ENCODE peak calls at places on chromosomes 6 and 20, in nine cellular contexts. A is stomach, E is endothelial cell of umbilical vein, J is GM23338, G is breast epithelium, F is sigmoid colon, W is GM12891, H is prostate gland, Z is GM12878. R is an unnamed sample.

GRCh38 chr20:53174454-53174853 is 202.3 kb downstream of the TSHZ2 start:
- DNase-seq in W (no peak), E (no peak), A (no peak), H (no peak), J (no peak), F (no peak), Z (no peak), G (no peak), R (no peak)

GRCh38 chr20:25223179-25223661 is 24.7 kb upstream of the PYGB start:
- DNase-seq in H (no peak), G (no peak), W (no peak), E (peak), F (no peak), A (peak), Z (no peak), J (peak), R (no peak)

GRCh38 chr6:139597781-139598368 is 223.4 kb upstream of the CITED2 start:
- DNase-seq in F (peak), A (peak), W (no peak), G (no peak), J (no peak), H (peak), Z (no peak), E (peak), R (no peak)

GRCh38 chr20:55132523-55132922 is 657.1 kb downstream of the DOK5 start:
- DNase-seq in A (no peak), F (no peak), H (no peak), J (no peak), W (no peak), G (no peak), Z (no peak), E (no peak), R (no peak)

GRCh38 chr6:105484238-105485161 is 81.6 kb upstream of the PREP start:
- DNase-seq in J (peak), F (no peak), G (no peak), Z (no peak), E (peak), W (no peak), A (no peak), H (no peak), R (no peak)

GRCh38 chr20:35541118-35541782 is 628 bp upstream of the ERGIC3 start:
- DNase-seq in A (no peak), H (no peak), G (no peak), F (no peak), Z (no peak), J (peak), W (no peak), E (no peak), R (no peak)

GRCh38 chr20:51447097-51447764 is 95.3 kb downstream of the NFATC2 start:
- DNase-seq in H (peak), A (no peak), G (peak), E (peak), F (peak), J (peak), W (no peak), Z (no peak), R (no peak)

GRCh38 chr6:34562861-34563512 is 6.9 kb upstream of the SPDEF start:
- DNase-seq in Z (no peak), F (no peak), E (no peak), J (no peak), W (no peak), G (no peak), A (peak), H (no peak), R (no peak)

GRCh38 chr6:39240155-39240757 is 11.0 kb upstream of the KCNK5 start:
- DNase-seq in A (no peak), F (no peak), J (no peak), Z (no peak), H (peak), W (no peak), E (no peak), G (no peak), R (no peak)

GRCh38 chr6:56727097-56727845 is 84.6 kb upstream of the DST start:
- DNase-seq in A (no peak), Z (no peak), G (no peak), E (no peak), F (no peak), H (no peak), W (no peak), J (peak), R (no peak)

GRCh38 chr20:25309395-25310267 is 61.7 kb downstream of the PYGB start:
- DNase-seq in A (peak), E (peak), F (peak), H (no peak), Z (no peak), W (no peak), J (no peak), G (no peak), R (no peak)

GRCh38 chr6:3371222-3371949 is 85.5 kb downstream of the SLC22A23 start:
- DNase-seq in F (peak), W (no peak), A (no peak), H (no peak), E (no peak), Z (no peak), G (no peak), J (no peak), R (no peak)

GRCh38 chr20:23257848-23258746 is 92.5 kb upstream of the NXT1 start:
- DNase-seq in G (no peak), E (peak), J (no peak), F (no peak), A (no peak), Z (no peak), H (no peak), W (no peak), R (no peak)

GRCh38 chr6:49606696-49607390 is 29.8 kb downstream of the RHAG start:
- DNase-seq in Z (peak), F (no peak), W (peak), H (peak), G (no peak), J (peak), E (peak), A (no peak), R (peak)

GRCh38 chr20:3380228-3381070 is 27.0 kb downstream of the DNAAF9 start:
- DNase-seq in J (no peak), F (no peak), A (no peak), G (no peak), E (no peak), H (no peak), W (no peak), Z (no peak), R (no peak)

GRCh38 chr6:83055366-83055964 is 10.2 kb downstream of the UBE3D start:
- DNase-seq in H (peak), E (peak), G (no peak), A (peak), F (no peak), W (no peak), J (peak), Z (no peak), R (no peak)

GRCh38 chr20:5078399-5078958 is 41.3 kb downstream of the PCNA start:
- DNase-seq in E (peak), W (peak), F (peak), A (peak), Z (peak), H (peak), G (no peak), J (no peak), R (peak)

GRCh38 chr6:40359808-40360207 is 227.4 kb downstream of the LRFN2 start:
- DNase-seq in H (no peak), W (no peak), A (no peak), J (peak), Z (no peak), E (no peak), G (no peak), F (no peak), R (no peak)

GRCh38 chr6:150320450-150320849 is 48.4 kb upstream of the IYD start:
- DNase-seq in Z (no peak), J (no peak), A (peak), G (no peak), E (no peak), F (no peak), W (no peak), H (peak), R (no peak)

GRCh38 chr6:20168668-20169633 is 43.3 kb downstream of the MBOAT1 start:
- DNase-seq in J (peak), E (no peak), A (no peak), W (no peak), H (no peak), F (no peak), Z (no peak), G (no peak), R (no peak)

GRCh38 chr6:145148392-145149175 is 586.7 kb downstream of the EPM2A start:
- DNase-seq in J (peak), G (peak), F (no peak), H (no peak), A (peak), W (no peak), E (no peak), Z (peak), R (no peak)

GRCh38 chr20:33838035-33838864 is 27.1 kb downstream of the CHMP4B start:
- DNase-seq in H (no peak), J (no peak), F (no peak), G (no peak), W (no peak), Z (no peak), E (no peak), A (no peak), R (no peak)

GRCh38 chr20:63456429-63457284 is 15.8 kb downstream of the KCNQ2 start:
- DNase-seq in E (no peak), F (no peak), W (no peak), G (no peak), H (no peak), A (no peak), Z (no peak), J (no peak), R (no peak)

GRCh38 chr6:7974932-7975763 is 64.6 kb upstream of the TXNDC5 start:
- DNase-seq in G (peak), A (peak), Z (no peak), F (peak), E (peak), J (no peak), W (no peak), H (peak), R (no peak)

GRCh38 chr20:14785065-14785743 is 447.8 kb upstream of the FLRT3 start:
- DNase-seq in E (no peak), H (no peak), J (no peak), W (no peak), A (no peak), G (no peak), Z (no peak), F (no peak), R (no peak)

GRCh38 chr20:22816016-22816415 is 219.1 kb upstream of the SSTR4 start:
- DNase-seq in W (no peak), F (no peak), G (no peak), J (no peak), Z (no peak), H (no peak), A (no peak), E (no peak), R (no peak)

GRCh38 chr20:12130781-12131180 is 213.1 kb downstream of the BTBD3 start:
- DNase-seq in A (no peak), Z (no peak), E (no peak), G (no peak), J (no peak), H (no peak), W (no peak), F (no peak), R (no peak)

GRCh38 chr6:28269492-28269891 is 2.5 kb downstream of the ZSCAN26 start:
- DNase-seq in A (no peak), W (no peak), H (no peak), G (no peak), Z (no peak), E (peak), F (no peak), J (no peak), R (no peak)

GRCh38 chr6:167825059-167825758 is 1.5 kb upstream of the AFDN start:
- DNase-seq in W (no peak), G (no peak), H (no peak), J (no peak), F (peak), A (no peak), E (no peak), Z (no peak), R (no peak)

GRCh38 chr6:127243501-127243900 is 23.2 kb upstream of the RNF146 start:
- DNase-seq in Z (no peak), G (no peak), A (no peak), W (no peak), E (no peak), H (no peak), F (no peak), J (no peak), R (no peak)

GRCh38 chr6:35707714-35708407 is 19.1 kb upstream of the FKBP5 start:
- DNase-seq in G (no peak), A (peak), E (no peak), H (no peak), J (no peak), Z (no peak), F (peak), W (no peak), R (no peak)

GRCh38 chr6:100466410-100467143 is 1.9 kb upstream of the SIM1 start:
- DNase-seq in A (no peak), G (no peak), E (no peak), H (no peak), J (peak), Z (no peak), W (no peak), F (no peak), R (no peak)

GRCh38 chr20:400451-401275 is 7.4 kb upstream of the RBCK1 start:
- DNase-seq in W (no peak), A (no peak), H (no peak), E (no peak), F (no peak), Z (no peak), J (peak), G (no peak), R (no peak)
- TF ChIP-seq POLR2AphosphoS5 in W (no peak), A (no peak), H (no peak), E (no peak), F (no peak), Z (no peak), J (peak), G (no peak), R (no peak)

GRCh38 chr20:57451356-57451755 is 60.2 kb downstream of the RBM38 start:
- DNase-seq in H (no peak), W (no peak), Z (no peak), G (no peak), A (no peak), E (no peak), F (no peak), J (no peak), R (no peak)

GRCh38 chr20:57449398-57450354 is 58.5 kb downstream of the RBM38 start:
- DNase-seq in J (no peak), A (no peak), W (no peak), E (no peak), G (no peak), F (no peak), H (no peak), Z (no peak), R (no peak)

GRCh38 chr20:57450931-57451330 is 59.7 kb downstream of the RBM38 start:
- DNase-seq in Z (no peak), H (no peak), E (no peak), G (no peak), F (no peak), A (no peak), J (no peak), W (no peak), R (no peak)

GRCh38 chr20:57450419-57450818 is 59.2 kb downstream of the RBM38 start:
- DNase-seq in F (peak), W (peak), Z (peak), H (no peak), G (no peak), E (no peak), A (peak), J (no peak), R (peak)

GRCh38 chr20:57451759-57452661 is 60.8 kb downstream of the RBM38 start:
- DNase-seq in Z (no peak), J (no peak), H (no peak), E (no peak), F (peak), A (no peak), W (no peak), G (no peak), R (no peak)
- TF ChIP-seq POLR2AphosphoS5 in Z (no peak), J (no peak), H (peak), E (no peak), F (peak), A (no peak), W (no peak), G (no peak), R (no peak)

GRCh38 chr6:44127186-44128019 is at the start of the genes MRPL14 and TMEM63B:
- DNase-seq in A (peak), Z (peak), J (peak), W (peak), E (peak), G (peak), F (peak), H (peak), R (peak)

GRCh38 chr6:44123544-44123943 is 3.7 kb downstream of the MRPL14 start:
- DNase-seq in W (no peak), A (no peak), J (no peak), F (no peak), E (no peak), H (no peak), G (no peak), Z (no peak), R (no peak)

GRCh38 chr6:44129841-44130322 is 2.5 kb downstream of the TMEM63B start:
- DNase-seq in A (no peak), W (no peak), G (no peak), J (no peak), Z (no peak), H (no peak), E (no peak), F (no peak), R (no peak)

GRCh38 chr6:44128020-44128917 is 915 bp downstream of the TMEM63B start:
- DNase-seq in J (peak), W (peak), A (peak), E (peak), H (peak), F (peak), G (peak), Z (no peak), R (no peak)

DNA sequence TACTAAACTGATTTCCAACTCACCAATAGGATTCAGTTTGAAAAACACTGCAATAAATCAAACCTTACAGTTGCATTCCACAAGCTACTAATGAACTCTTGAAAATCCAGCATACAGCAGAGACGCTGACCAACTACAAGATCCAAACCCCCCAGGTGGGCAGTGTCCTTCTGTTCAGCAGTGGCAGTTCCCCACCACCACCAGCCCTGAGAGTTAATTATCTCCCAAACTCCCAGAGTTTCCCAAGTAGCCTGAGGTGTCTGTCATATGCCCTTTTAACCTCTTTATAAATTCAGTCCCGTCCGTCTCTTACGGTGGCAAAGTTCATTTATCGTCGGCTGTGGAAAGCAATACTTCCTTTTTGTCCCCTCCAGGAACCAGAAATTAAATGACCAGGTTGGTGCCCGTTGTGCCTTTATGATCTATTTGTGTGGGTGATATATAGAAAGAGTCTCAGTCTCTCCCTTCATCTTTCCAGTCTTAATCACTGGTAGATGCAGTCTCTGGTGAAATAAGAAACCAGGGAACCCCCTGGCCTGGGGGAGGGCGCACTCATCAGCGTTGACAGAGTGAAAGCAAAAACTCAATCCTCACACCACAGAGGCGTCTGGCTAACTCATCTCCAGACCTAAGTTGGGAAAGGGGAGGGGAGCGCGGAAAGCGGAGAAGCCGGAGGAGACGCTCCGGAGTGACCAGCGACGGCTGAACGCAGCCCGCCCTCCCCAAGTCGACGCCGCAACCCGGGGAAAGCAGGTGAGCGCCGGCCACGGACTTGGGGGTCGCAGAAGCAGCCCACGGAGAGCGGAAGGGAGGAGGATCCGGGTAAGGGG is 717 bp downstream of the MRPL14 start:
- DNase-seq in J (peak), H (peak), W (peak), E (peak), F (peak), A (peak), G (no peak), Z (peak), R (peak)
- TF ChIP-seq POLR2AphosphoS5 in J (no peak), H (peak), W (peak), E (no peak), F (peak), A (no peak), G (no peak), Z (peak), R (peak)

GRCh38 chr6:15490242-15491100 is 172.4 kb downstream of the DTNBP1 start:
- DNase-seq in E (no peak), J (no peak), A (no peak), W (no peak), Z (no peak), G (no peak), F (no peak), H (no peak), R (no peak)

GRCh38 chr6:15493437-15494168 is 169.2 kb downstream of the DTNBP1 start:
- DNase-seq in A (no peak), H (no peak), F (no peak), Z (no peak), G (no peak), J (peak), W (no peak), E (no peak), R (no peak)

GRCh38 chr6:15491986-15492269 is 170.9 kb downstream of the DTNBP1 start:
- DNase-seq in F (no peak), J (no peak), A (no peak), G (no peak), Z (no peak), W (no peak), H (no peak), E (no peak), R (no peak)

GRCh38 chr6:15489563-15489962 is 173.3 kb downstream of the DTNBP1 start:
- DNase-seq in E (no peak), H (no peak), J (no peak), F (no peak), Z (no peak), G (no peak), A (no peak), W (no peak), R (no peak)

GRCh38 chr6:15491255-15491985 is 171.4 kb downstream of the DTNBP1 start:
- DNase-seq in E (peak), H (peak), G (no peak), J (peak), F (peak), W (peak), Z (peak), A (peak), R (no peak)
- TF ChIP-seq POLR2AphosphoS5 in E (no peak), H (peak), G (no peak), J (no peak), F (peak), W (no peak), Z (no peak), A (peak), R (no peak)

R was measured in GM12892.